ENCODE peak calls at places on chromosomes 6 and 20, in ten cellular contexts. U is foreskin keratinocyte, M is dorsolateral prefrontal cortex, Z is endothelial cell, E is HCT116, O is fibroblast of lung, R is BE2C, L is AG09309, Q is IMR-90, I is colonic mucosa. W is an unnamed sample.

GRCh38 chr20:25859649-25860530 is 163.2 kb upstream of the ZNF337 start:
- DNase-seq in U (peak; percentile 41), M (peak; percentile 92), Z (peak; percentile 44), E (no peak), O (peak; percentile 26), R (peak; percentile 90), L (no peak), Q (no peak), I (peak; percentile 56), W (peak; percentile 91)

GRCh38 chr6:81130071-81130470 is 622.4 kb downstream of the TENT5A start:
- DNase-seq in U (no peak), M (no peak), Z (no peak), E (no peak), O (no peak), R (no peak), L (no peak), Q (no peak), I (no peak), W (no peak)

GRCh38 chr20:53262294-53262840 is 290.2 kb downstream of the TSHZ2 start:
- DNase-seq in U (peak; percentile 18), M (no peak), Z (no peak), E (no peak), O (no peak), R (no peak), L (no peak), Q (no peak), I (no peak), W (no peak)

GRCh38 chr20:1266167-1266973 is at the start of gene SNPH:
- DNase-seq in U (peak; percentile 61), M (peak; percentile 72), Z (peak; percentile 53), E (peak; percentile 53), O (peak; percentile 75), R (peak; percentile 25), L (no peak), Q (peak; percentile 76), I (peak; percentile 75), W (peak; percentile 87)

GRCh38 chr6:111604259-111605099 is 1.2 kb downstream of the TRAF3IP2 start:
- DNase-seq in U (peak; percentile 69), M (peak; percentile 45), Z (peak; percentile 7), E (no peak), O (peak; percentile 89), R (no peak), L (peak; percentile 83), Q (peak; percentile 80), I (peak; percentile 60), W (peak; percentile 78)

GRCh38 chr6:170175644-170176620 is 114.9 kb downstream of the DLL1 start:
- DNase-seq in U (no peak), M (peak; percentile 34), Z (no peak), E (no peak), O (no peak), R (no peak), L (no peak), Q (no peak), I (peak; percentile 13), W (peak; percentile 66)

GRCh38 chr6:76940186-76940585 is 523.1 kb downstream of the HTR1B start:
- DNase-seq in U (no peak), M (no peak), Z (no peak), E (no peak), O (peak; percentile 21), R (no peak), L (no peak), Q (no peak), I (no peak), W (no peak)

GRCh38 chr6:85403331-85404015 is 46.4 kb upstream of the NT5E start:
- DNase-seq in U (peak; percentile 95), M (no peak), Z (no peak), E (no peak), O (peak; percentile 77), R (no peak), L (peak; percentile 69), Q (peak; percentile 92), I (no peak), W (peak; percentile 82)

GRCh38 chr6:129608886-129609540 is 101.0 kb downstream of the ARHGAP18 start:
- DNase-seq in U (no peak), M (no peak), Z (no peak), E (no peak), O (no peak), R (no peak), L (no peak), Q (no peak), I (no peak), W (no peak)

GRCh38 chr20:2331092-2331491 is 35.3 kb downstream of the TGM3 start:
- DNase-seq in U (no peak), M (no peak), Z (no peak), E (no peak), O (no peak), R (no peak), L (no peak), Q (no peak), I (no peak), W (no peak)

GRCh38 chr6:87848616-87849015 is 146.6 kb upstream of the AKIRIN2 start:
- DNase-seq in U (peak; percentile 48), M (no peak), Z (no peak), E (no peak), O (no peak), R (peak; percentile 27), L (no peak), Q (no peak), I (peak; percentile 50), W (no peak)

GRCh38 chr6:151379933-151380847 is 11.2 kb downstream of the ZBTB2 start:
- DNase-seq in U (no peak), M (no peak), Z (no peak), E (no peak), O (no peak), R (no peak), L (no peak), Q (no peak), I (no peak), W (peak; percentile 60)

GRCh38 chr20:24206995-24207394 is 218.4 kb upstream of the GGTLC1 start:
- DNase-seq in U (no peak), M (no peak), Z (no peak), E (no peak), O (no peak), R (no peak), L (no peak), Q (no peak), I (no peak), W (no peak)

DNA sequence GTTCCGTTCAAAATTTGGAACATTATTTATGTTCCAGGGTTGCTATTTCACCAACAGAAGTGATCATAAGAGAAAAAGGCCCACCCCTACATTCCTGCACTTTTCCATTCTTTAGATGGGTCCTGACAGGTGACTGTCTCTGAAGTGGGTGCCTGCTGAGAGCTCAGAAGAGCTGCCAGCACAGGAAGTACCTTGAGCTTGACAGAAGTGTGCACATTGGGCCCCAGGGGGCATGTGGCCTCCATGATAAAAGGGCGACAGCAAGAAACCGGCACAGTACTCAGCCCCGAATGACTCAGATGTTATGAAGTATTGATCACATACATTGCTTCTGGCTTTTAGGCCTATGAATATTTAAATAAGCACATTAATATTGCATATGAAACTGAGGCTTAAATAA is 150.4 kb downstream of the PCSK2 start:
- DNase-seq in U (no peak), M (no peak), Z (no peak), E (no peak), O (no peak), R (no peak), L (no peak), Q (no peak), I (no peak), W (no peak)
- TF ChIP-seq CTCF in U (no peak), M (no peak), Z (no peak), E (no peak), O (no peak), R (no peak), L (no peak), Q (no peak), I (no peak), W (no peak)

GRCh38 chr20:11716239-11716944 is 201.3 kb upstream of the BTBD3 start:
- DNase-seq in U (peak; percentile 72), M (no peak), Z (peak; percentile 48), E (peak; percentile 65), O (peak; percentile 38), R (peak; percentile 15), L (peak; percentile 40), Q (peak; percentile 90), I (no peak), W (peak; percentile 30)
- TF ChIP-seq CTCF in U (peak; percentile 53), M (no peak), Z (peak; percentile 40), E (peak; percentile 34), O (peak; percentile 57), R (peak; percentile 35), L (peak; percentile 51), Q (peak; percentile 68), I (no peak), W (peak; percentile 53)

DNA sequence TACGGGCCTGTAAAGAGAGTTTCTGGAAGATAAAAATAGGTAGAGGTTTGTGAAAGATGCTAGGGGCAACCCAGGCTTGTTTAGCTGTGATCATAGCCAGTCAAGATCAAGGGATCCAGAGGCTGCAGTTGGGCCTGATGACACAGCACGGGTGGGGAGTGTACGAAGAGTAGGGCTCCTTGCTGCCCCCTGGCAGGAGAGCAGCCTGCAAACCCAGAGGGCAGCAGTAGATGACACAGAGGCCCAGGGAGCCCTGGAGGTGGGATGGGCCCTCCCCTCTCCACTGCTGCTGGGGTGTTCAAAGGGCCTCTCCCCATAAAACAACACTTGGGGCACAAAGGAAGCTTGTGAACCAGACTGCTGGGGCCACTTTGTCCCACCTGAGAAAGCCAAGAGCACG is 47.2 kb downstream of the VEGFA start:
- DNase-seq in U (no peak), M (no peak), Z (peak; percentile 36), E (peak; percentile 37), O (peak; percentile 30), R (peak; percentile 72), L (no peak), Q (peak; percentile 31), I (peak; percentile 51), W (peak; percentile 88)
- TF ChIP-seq CTCF in U (peak; percentile 54), M (no peak), Z (no peak), E (peak; percentile 69), O (peak; percentile 24), R (peak; percentile 62), L (peak; percentile 38), Q (peak; percentile 44), I (no peak), W (peak; percentile 56)

DNA sequence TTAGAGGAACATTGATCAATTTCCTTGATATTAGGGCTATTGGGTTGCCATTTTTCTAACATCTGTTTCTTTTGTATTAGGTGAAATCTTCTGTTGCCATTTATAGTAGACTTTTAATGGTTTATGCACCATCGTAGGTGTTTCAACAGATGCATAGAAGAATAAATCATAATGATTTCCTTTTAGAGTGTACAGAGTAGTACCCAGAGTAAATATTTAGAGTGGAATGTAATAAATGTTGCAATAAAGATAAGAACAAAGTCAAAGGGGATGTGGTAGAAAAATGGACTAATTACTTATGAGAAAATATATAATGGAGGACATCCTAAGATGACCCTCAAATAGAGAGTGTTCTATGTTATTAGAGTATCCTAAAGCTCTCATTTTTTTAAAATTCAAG is 643.0 kb upstream of the CITED2 start:
- DNase-seq in U (no peak), M (no peak), Z (no peak), E (no peak), O (no peak), R (no peak), L (no peak), Q (no peak), I (no peak), W (no peak)
- TF ChIP-seq CTCF in U (no peak), M (no peak), Z (no peak), E (no peak), O (no peak), R (no peak), L (no peak), Q (no peak), I (no peak), W (no peak)